ENCODE peak calls at places on chromosome 22, in nine cellular contexts. One of them, this sample, is unnamed.

GRCh38 chr22:17563936-17564391 is 666 bp downstream of the SLC25A18 start:
- DNase-seq in cardiac muscle cell: peak; percentile 75
- DNase-seq in progenitor cell of endocrine pancreas: no peak
- DNase-seq in endothelial cell: no peak
- DNase-seq in fibroblast of mammary gland: peak; percentile 84
- DNase-seq in cardiac fibroblast: peak; percentile 64
- DNase-seq in fibroblast of lung: peak; percentile 26
- DNase-seq in neural progenitor cell: no peak
- DNase-seq in lower lobe of right lung: no peak
- DNase-seq in this sample: peak; percentile 53

GRCh38 chr22:29266564-29267461 is 968 bp downstream of the RHBDD3 start:
- DNase-seq in fibroblast of lung: peak; percentile 13
- DNase-seq in fibroblast of mammary gland: peak; percentile 39
- DNase-seq in cardiac fibroblast: peak; percentile 39
- DNase-seq in endothelial cell: no peak
- DNase-seq in cardiac muscle cell: peak; percentile 54
- DNase-seq in progenitor cell of endocrine pancreas: no peak
- DNase-seq in neural progenitor cell: peak; percentile 55
- DNase-seq in lower lobe of right lung: no peak
- DNase-seq in this sample: no peak

GRCh38 chr22:33242078-33242477 is 183.9 kb upstream of the SYN3 start:
- DNase-seq in lower lobe of right lung: no peak
- DNase-seq in fibroblast of mammary gland: no peak
- DNase-seq in fibroblast of lung: no peak
- DNase-seq in endothelial cell: no peak
- DNase-seq in cardiac muscle cell: no peak
- DNase-seq in progenitor cell of endocrine pancreas: no peak
- DNase-seq in neural progenitor cell: no peak
- DNase-seq in cardiac fibroblast: no peak
- DNase-seq in this sample: no peak

GRCh38 chr22:29840498-29840897 is 2.4 kb upstream of the ASCC2 start:
- DNase-seq in neural progenitor cell: no peak
- DNase-seq in fibroblast of lung: no peak
- DNase-seq in endothelial cell: no peak
- DNase-seq in fibroblast of mammary gland: no peak
- DNase-seq in lower lobe of right lung: no peak
- DNase-seq in progenitor cell of endocrine pancreas: no peak
- DNase-seq in cardiac muscle cell: no peak
- DNase-seq in cardiac fibroblast: peak; percentile 27
- DNase-seq in this sample: peak; percentile 49

GRCh38 chr22:17836977-17837742 is 62.9 kb upstream of the BID start:
- DNase-seq in lower lobe of right lung: no peak
- DNase-seq in progenitor cell of endocrine pancreas: no peak
- DNase-seq in cardiac muscle cell: no peak
- DNase-seq in neural progenitor cell: peak; percentile 22
- DNase-seq in cardiac fibroblast: no peak
- DNase-seq in endothelial cell: no peak
- DNase-seq in fibroblast of lung: no peak
- DNase-seq in fibroblast of mammary gland: no peak
- DNase-seq in this sample: no peak

GRCh38 chr22:17914474-17914873 is 109.9 kb downstream of the MICAL3 start:
- DNase-seq in cardiac muscle cell: no peak
- DNase-seq in neural progenitor cell: no peak
- DNase-seq in fibroblast of lung: no peak
- DNase-seq in lower lobe of right lung: no peak
- DNase-seq in cardiac fibroblast: no peak
- DNase-seq in endothelial cell: no peak
- DNase-seq in progenitor cell of endocrine pancreas: no peak
- DNase-seq in fibroblast of mammary gland: no peak
- DNase-seq in this sample: no peak

GRCh38 chr22:33919591-33920501 is at the start of gene LARGE1:
- DNase-seq in fibroblast of lung: peak; percentile 39
- DNase-seq in cardiac muscle cell: peak; percentile 47
- DNase-seq in cardiac fibroblast: peak; percentile 37
- DNase-seq in fibroblast of mammary gland: no peak
- DNase-seq in progenitor cell of endocrine pancreas: peak; percentile 38
- DNase-seq in endothelial cell: peak; percentile 46
- DNase-seq in neural progenitor cell: peak; percentile 78
- DNase-seq in lower lobe of right lung: peak; percentile 64
- DNase-seq in this sample: no peak

GRCh38 chr22:46934746-46935491 is 172.5 kb downstream of the TBC1D22A start:
- DNase-seq in progenitor cell of endocrine pancreas: no peak
- DNase-seq in endothelial cell: no peak
- DNase-seq in cardiac muscle cell: peak; percentile 89
- DNase-seq in fibroblast of mammary gland: peak; percentile 94
- DNase-seq in lower lobe of right lung: no peak
- DNase-seq in fibroblast of lung: peak; percentile 98
- DNase-seq in neural progenitor cell: no peak
- DNase-seq in cardiac fibroblast: peak; percentile 97
- DNase-seq in this sample: peak; percentile 83

GRCh38 chr22:30728829-30729228 is 34.2 kb downstream of the OSBP2 start:
- DNase-seq in endothelial cell: no peak
- DNase-seq in lower lobe of right lung: no peak
- DNase-seq in neural progenitor cell: no peak
- DNase-seq in progenitor cell of endocrine pancreas: no peak
- DNase-seq in cardiac muscle cell: no peak
- DNase-seq in fibroblast of mammary gland: no peak
- DNase-seq in fibroblast of lung: no peak
- DNase-seq in cardiac fibroblast: no peak
- DNase-seq in this sample: no peak

GRCh38 chr22:27801197-27801615 is 350 bp downstream of the MN1 start:
- DNase-seq in neural progenitor cell: peak; percentile 78
- DNase-seq in cardiac fibroblast: peak; percentile 56
- DNase-seq in progenitor cell of endocrine pancreas: peak; percentile 35
- DNase-seq in fibroblast of mammary gland: peak; percentile 34
- DNase-seq in endothelial cell: peak; percentile 52
- DNase-seq in lower lobe of right lung: no peak
- DNase-seq in cardiac muscle cell: peak; percentile 54
- DNase-seq in fibroblast of lung: peak; percentile 66
- DNase-seq in this sample: no peak

GRCh38 chr22:42976131-42976530 is 38.8 kb downstream of the PACSIN2 start:
- DNase-seq in endothelial cell: no peak
- DNase-seq in neural progenitor cell: no peak
- DNase-seq in progenitor cell of endocrine pancreas: no peak
- DNase-seq in cardiac fibroblast: no peak
- DNase-seq in fibroblast of mammary gland: no peak
- DNase-seq in cardiac muscle cell: no peak
- DNase-seq in lower lobe of right lung: no peak
- DNase-seq in fibroblast of lung: no peak
- DNase-seq in this sample: no peak

GRCh38 chr22:42978453-42979103 is 36.4 kb downstream of the PACSIN2 start:
- DNase-seq in cardiac fibroblast: peak; percentile 85
- DNase-seq in fibroblast of mammary gland: peak; percentile 83
- DNase-seq in neural progenitor cell: peak; percentile 56
- DNase-seq in fibroblast of lung: peak; percentile 81
- DNase-seq in cardiac muscle cell: peak; percentile 73
- DNase-seq in lower lobe of right lung: no peak
- DNase-seq in endothelial cell: no peak
- DNase-seq in progenitor cell of endocrine pancreas: no peak
- DNase-seq in this sample: peak; percentile 33

GRCh38 chr22:42976534-42976933 is 38.4 kb downstream of the PACSIN2 start:
- DNase-seq in progenitor cell of endocrine pancreas: no peak
- DNase-seq in lower lobe of right lung: no peak
- DNase-seq in cardiac fibroblast: no peak
- DNase-seq in endothelial cell: no peak
- DNase-seq in fibroblast of lung: no peak
- DNase-seq in neural progenitor cell: no peak
- DNase-seq in fibroblast of mammary gland: no peak
- DNase-seq in cardiac muscle cell: no peak
- DNase-seq in this sample: no peak

GRCh38 chr22:42979606-42980005 is 35.3 kb downstream of the PACSIN2 start:
- DNase-seq in lower lobe of right lung: no peak
- DNase-seq in neural progenitor cell: no peak
- DNase-seq in progenitor cell of endocrine pancreas: no peak
- DNase-seq in fibroblast of lung: no peak
- DNase-seq in fibroblast of mammary gland: no peak
- DNase-seq in endothelial cell: no peak
- DNase-seq in cardiac muscle cell: no peak
- DNase-seq in cardiac fibroblast: no peak
- DNase-seq in this sample: no peak

GRCh38 chr22:42977574-42977973 is 37.4 kb downstream of the PACSIN2 start:
- DNase-seq in fibroblast of lung: no peak
- DNase-seq in lower lobe of right lung: no peak
- DNase-seq in neural progenitor cell: no peak
- DNase-seq in progenitor cell of endocrine pancreas: no peak
- DNase-seq in cardiac muscle cell: no peak
- DNase-seq in cardiac fibroblast: no peak
- DNase-seq in endothelial cell: no peak
- DNase-seq in fibroblast of mammary gland: no peak
- DNase-seq in this sample: no peak
- TF ChIP-seq CTCF in fibroblast of lung: no peak
- TF ChIP-seq CTCF in lower lobe of right lung: no peak
- TF ChIP-seq CTCF in neural progenitor cell: no peak
- TF ChIP-seq CTCF in progenitor cell of endocrine pancreas: no peak
- TF ChIP-seq CTCF in cardiac muscle cell: no peak
- TF ChIP-seq CTCF in cardiac fibroblast: no peak
- TF ChIP-seq CTCF in endothelial cell: no peak
- TF ChIP-seq CTCF in fibroblast of mammary gland: no peak
- TF ChIP-seq CTCF in this sample: no peak

GRCh38 chr22:36904260-36904659 is 9.2 kb upstream of the CSF2RB start:
- DNase-seq in progenitor cell of endocrine pancreas: no peak
- DNase-seq in endothelial cell: no peak
- DNase-seq in fibroblast of mammary gland: no peak
- DNase-seq in cardiac muscle cell: no peak
- DNase-seq in cardiac fibroblast: no peak
- DNase-seq in lower lobe of right lung: no peak
- DNase-seq in fibroblast of lung: no peak
- DNase-seq in neural progenitor cell: no peak
- DNase-seq in this sample: no peak
- TF ChIP-seq CTCF in progenitor cell of endocrine pancreas: peak; percentile 6
- TF ChIP-seq CTCF in endothelial cell: no peak
- TF ChIP-seq CTCF in fibroblast of mammary gland: no peak
- TF ChIP-seq CTCF in cardiac muscle cell: peak; percentile 10
- TF ChIP-seq CTCF in cardiac fibroblast: no peak
- TF ChIP-seq CTCF in lower lobe of right lung: no peak
- TF ChIP-seq CTCF in fibroblast of lung: no peak
- TF ChIP-seq CTCF in neural progenitor cell: peak; percentile 18
- TF ChIP-seq CTCF in this sample: peak; percentile 48

GRCh38 chr22:37741312-37741795 is 44.5 kb downstream of the TRIOBP start:
- DNase-seq in cardiac muscle cell: peak; percentile 99
- DNase-seq in lower lobe of right lung: peak; percentile 82
- DNase-seq in neural progenitor cell: peak; percentile 27
- DNase-seq in fibroblast of lung: peak; percentile 93
- DNase-seq in endothelial cell: no peak
- DNase-seq in progenitor cell of endocrine pancreas: no peak
- DNase-seq in fibroblast of mammary gland: peak; percentile 99
- DNase-seq in cardiac fibroblast: peak; percentile 98
- DNase-seq in this sample: peak; percentile 83

GRCh38 chr22:37740455-37741311 is 43.8 kb downstream of the TRIOBP start:
- DNase-seq in endothelial cell: no peak
- DNase-seq in fibroblast of lung: no peak
- DNase-seq in lower lobe of right lung: no peak
- DNase-seq in fibroblast of mammary gland: no peak
- DNase-seq in cardiac fibroblast: no peak
- DNase-seq in progenitor cell of endocrine pancreas: no peak
- DNase-seq in neural progenitor cell: no peak
- DNase-seq in cardiac muscle cell: no peak
- DNase-seq in this sample: no peak

GRCh38 chr22:37742374-37743092 is 45.7 kb downstream of the TRIOBP start:
- DNase-seq in fibroblast of lung: peak; percentile 90
- DNase-seq in progenitor cell of endocrine pancreas: no peak
- DNase-seq in cardiac fibroblast: peak; percentile 90
- DNase-seq in lower lobe of right lung: no peak
- DNase-seq in fibroblast of mammary gland: peak; percentile 93
- DNase-seq in neural progenitor cell: no peak
- DNase-seq in endothelial cell: no peak
- DNase-seq in cardiac muscle cell: peak; percentile 88
- DNase-seq in this sample: peak; percentile 88

GRCh38 chr22:37739611-37740049 is 42.8 kb downstream of the TRIOBP start:
- DNase-seq in cardiac fibroblast: no peak
- DNase-seq in fibroblast of lung: no peak
- DNase-seq in endothelial cell: no peak
- DNase-seq in fibroblast of mammary gland: no peak
- DNase-seq in progenitor cell of endocrine pancreas: no peak
- DNase-seq in neural progenitor cell: no peak
- DNase-seq in lower lobe of right lung: peak; percentile 84
- DNase-seq in cardiac muscle cell: no peak
- DNase-seq in this sample: no peak

GRCh38 chr22:37739000-37739399 is 42.2 kb downstream of the TRIOBP start:
- DNase-seq in cardiac muscle cell: peak; percentile 92
- DNase-seq in progenitor cell of endocrine pancreas: no peak
- DNase-seq in lower lobe of right lung: peak; percentile 65
- DNase-seq in cardiac fibroblast: peak; percentile 72
- DNase-seq in endothelial cell: no peak
- DNase-seq in fibroblast of mammary gland: peak; percentile 94
- DNase-seq in neural progenitor cell: no peak
- DNase-seq in fibroblast of lung: peak; percentile 32
- DNase-seq in this sample: no peak
- TF ChIP-seq CTCF in cardiac muscle cell: peak; percentile 26
- TF ChIP-seq CTCF in progenitor cell of endocrine pancreas: no peak
- TF ChIP-seq CTCF in lower lobe of right lung: no peak
- TF ChIP-seq CTCF in cardiac fibroblast: no peak
- TF ChIP-seq CTCF in endothelial cell: no peak
- TF ChIP-seq CTCF in fibroblast of mammary gland: peak; percentile 23
- TF ChIP-seq CTCF in neural progenitor cell: no peak
- TF ChIP-seq CTCF in fibroblast of lung: peak; percentile 22
- TF ChIP-seq CTCF in this sample: no peak

GRCh38 chr22:41499624-41500280 is 30.8 kb downstream of the ACO2 start:
- DNase-seq in endothelial cell: no peak
- DNase-seq in neural progenitor cell: no peak
- DNase-seq in progenitor cell of endocrine pancreas: no peak
- DNase-seq in fibroblast of mammary gland: no peak
- DNase-seq in cardiac muscle cell: no peak
- DNase-seq in cardiac fibroblast: no peak
- DNase-seq in lower lobe of right lung: no peak
- DNase-seq in fibroblast of lung: no peak
- DNase-seq in this sample: no peak

GRCh38 chr22:41498322-41498721 is 29.4 kb downstream of the ACO2 start:
- DNase-seq in cardiac fibroblast: no peak
- DNase-seq in cardiac muscle cell: peak; percentile 26
- DNase-seq in fibroblast of mammary gland: no peak
- DNase-seq in lower lobe of right lung: no peak
- DNase-seq in neural progenitor cell: no peak
- DNase-seq in progenitor cell of endocrine pancreas: no peak
- DNase-seq in endothelial cell: no peak
- DNase-seq in fibroblast of lung: no peak
- DNase-seq in this sample: no peak

GRCh38 chr22:41504397-41504796 is 35.5 kb downstream of the ACO2 start:
- DNase-seq in progenitor cell of endocrine pancreas: no peak
- DNase-seq in fibroblast of lung: no peak
- DNase-seq in cardiac muscle cell: peak; percentile 48
- DNase-seq in neural progenitor cell: no peak
- DNase-seq in cardiac fibroblast: peak; percentile 83
- DNase-seq in endothelial cell: no peak
- DNase-seq in fibroblast of mammary gland: peak; percentile 83
- DNase-seq in lower lobe of right lung: no peak
- DNase-seq in this sample: no peak

GRCh38 chr22:41500303-41500702 is 31.4 kb downstream of the ACO2 start:
- DNase-seq in endothelial cell: no peak
- DNase-seq in fibroblast of lung: no peak
- DNase-seq in cardiac fibroblast: no peak
- DNase-seq in neural progenitor cell: no peak
- DNase-seq in fibroblast of mammary gland: no peak
- DNase-seq in lower lobe of right lung: no peak
- DNase-seq in progenitor cell of endocrine pancreas: no peak
- DNase-seq in cardiac muscle cell: no peak
- DNase-seq in this sample: no peak

DNA sequence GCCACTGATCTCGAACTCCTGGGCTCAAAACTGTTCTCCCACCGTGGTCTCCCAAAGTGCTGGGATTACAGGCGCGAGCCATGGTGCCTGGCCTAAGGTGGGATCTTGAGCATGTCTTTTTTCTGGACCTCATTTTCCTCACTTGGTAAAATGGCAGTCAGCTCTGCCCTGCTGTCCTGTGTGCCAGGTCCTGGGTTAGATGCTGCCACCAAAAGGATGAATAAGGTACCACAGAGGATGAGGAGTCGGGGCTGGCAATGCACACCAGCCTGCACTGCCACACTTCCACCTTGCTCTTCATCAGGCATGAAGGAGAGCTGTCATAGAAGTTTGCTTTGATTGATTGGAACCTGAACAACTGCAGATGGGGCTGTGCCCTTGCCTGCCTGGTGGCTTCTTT is 32.3 kb downstream of the ACO2 start:
- DNase-seq in cardiac muscle cell: no peak
- DNase-seq in cardiac fibroblast: no peak
- DNase-seq in progenitor cell of endocrine pancreas: no peak
- DNase-seq in endothelial cell: no peak
- DNase-seq in neural progenitor cell: peak; percentile 44
- DNase-seq in fibroblast of mammary gland: no peak
- DNase-seq in fibroblast of lung: no peak
- DNase-seq in lower lobe of right lung: no peak
- DNase-seq in this sample: no peak
- TF ChIP-seq CTCF in cardiac muscle cell: peak; percentile 10
- TF ChIP-seq CTCF in cardiac fibroblast: peak; percentile 33
- TF ChIP-seq CTCF in progenitor cell of endocrine pancreas: no peak
- TF ChIP-seq CTCF in endothelial cell: no peak
- TF ChIP-seq CTCF in neural progenitor cell: peak; percentile 43
- TF ChIP-seq CTCF in fibroblast of mammary gland: peak; percentile 25
- TF ChIP-seq CTCF in fibroblast of lung: peak; percentile 27
- TF ChIP-seq CTCF in lower lobe of right lung: no peak
- TF ChIP-seq CTCF in this sample: peak; percentile 52

This sample was measured in HFFc6.